ENCODE peak calls at places on chromosomes 6 and 20, in nine cellular contexts. One of them, this sample, is unnamed.
A peak's percentile ranks its signal among the peaks of the same experiment; 100 is the strongest.

GRCh38 chr20:64144144-64144912 is 19.9 kb upstream of the MYT1 start:
- DNase-seq in tibial artery: peak; percentile 19
- DNase-seq in stomach: no peak
- DNase-seq in breast epithelium: no peak
- DNase-seq in heart left ventricle: no peak
- DNase-seq in prostate gland: no peak
- DNase-seq in neural progenitor cell: no peak
- DNase-seq in A673: no peak
- DNase-seq in H9: no peak
- DNase-seq in this sample: no peak

GRCh38 chr6:150598401-150598800 is 1.3 kb upstream of the PLEKHG1 start:
- DNase-seq in tibial artery: no peak
- DNase-seq in stomach: no peak
- DNase-seq in breast epithelium: no peak
- DNase-seq in heart left ventricle: no peak
- DNase-seq in prostate gland: no peak
- DNase-seq in neural progenitor cell: no peak
- DNase-seq in A673: no peak
- DNase-seq in H9: no peak
- DNase-seq in this sample: no peak

GRCh38 chr6:149035806-149036205 is 281.7 kb upstream of the TAB2 start:
- DNase-seq in tibial artery: no peak
- DNase-seq in stomach: no peak
- DNase-seq in breast epithelium: no peak
- DNase-seq in heart left ventricle: no peak
- DNase-seq in prostate gland: no peak
- DNase-seq in neural progenitor cell: no peak
- DNase-seq in A673: no peak
- DNase-seq in H9: no peak
- DNase-seq in this sample: no peak

GRCh38 chr6:158548418-158549161 is 11.3 kb upstream of the TMEM181 start:
- DNase-seq in tibial artery: no peak
- DNase-seq in stomach: no peak
- DNase-seq in breast epithelium: peak; percentile 75
- DNase-seq in heart left ventricle: peak; percentile 16
- DNase-seq in prostate gland: no peak
- DNase-seq in neural progenitor cell: peak; percentile 41
- DNase-seq in A673: no peak
- DNase-seq in H9: peak; percentile 47
- DNase-seq in this sample: no peak

GRCh38 chr20:37339208-37339607 is 6.7 kb upstream of the SRC start:
- DNase-seq in tibial artery: no peak
- DNase-seq in stomach: no peak
- DNase-seq in breast epithelium: no peak
- DNase-seq in heart left ventricle: no peak
- DNase-seq in prostate gland: no peak
- DNase-seq in neural progenitor cell: no peak
- DNase-seq in A673: no peak
- DNase-seq in H9: no peak
- DNase-seq in this sample: peak; percentile 4

GRCh38 chr6:167851349-167851952 is 24.7 kb downstream of the AFDN start:
- DNase-seq in tibial artery: no peak
- DNase-seq in stomach: no peak
- DNase-seq in breast epithelium: no peak
- DNase-seq in heart left ventricle: no peak
- DNase-seq in prostate gland: no peak
- DNase-seq in neural progenitor cell: no peak
- DNase-seq in A673: peak; percentile 44
- DNase-seq in H9: no peak
- DNase-seq in this sample: no peak

GRCh38 chr6:43786664-43787329 is 16.8 kb downstream of the VEGFA start:
- DNase-seq in tibial artery: no peak
- DNase-seq in stomach: no peak
- DNase-seq in breast epithelium: no peak
- DNase-seq in heart left ventricle: no peak
- DNase-seq in prostate gland: no peak
- DNase-seq in neural progenitor cell: no peak
- DNase-seq in A673: no peak
- DNase-seq in H9: no peak
- DNase-seq in this sample: no peak

GRCh38 chr20:44886276-44886671 is 769 bp downstream of the YWHAB start:
- DNase-seq in tibial artery: no peak
- DNase-seq in stomach: no peak
- DNase-seq in breast epithelium: no peak
- DNase-seq in heart left ventricle: no peak
- DNase-seq in prostate gland: no peak
- DNase-seq in neural progenitor cell: no peak
- DNase-seq in A673: no peak
- DNase-seq in H9: no peak
- DNase-seq in this sample: no peak

GRCh38 chr6:1498491-1499113 is 109.2 kb downstream of the FOXF2 start:
- DNase-seq in tibial artery: no peak
- DNase-seq in stomach: no peak
- DNase-seq in breast epithelium: no peak
- DNase-seq in heart left ventricle: no peak
- DNase-seq in prostate gland: no peak
- DNase-seq in neural progenitor cell: no peak
- DNase-seq in A673: peak; percentile 7
- DNase-seq in H9: no peak
- DNase-seq in this sample: no peak

GRCh38 chr6:27669798-27670301 is 196.9 kb upstream of the ZNF184 start:
- DNase-seq in tibial artery: no peak
- DNase-seq in stomach: no peak
- DNase-seq in breast epithelium: no peak
- DNase-seq in heart left ventricle: no peak
- DNase-seq in prostate gland: no peak
- DNase-seq in neural progenitor cell: peak; percentile 50
- DNase-seq in A673: peak; percentile 23
- DNase-seq in H9: no peak
- DNase-seq in this sample: no peak

GRCh38 chr6:31142356-31142755 is 3.5 kb upstream of the PSORS1C2 start:
- DNase-seq in tibial artery: no peak
- DNase-seq in stomach: no peak
- DNase-seq in breast epithelium: no peak
- DNase-seq in heart left ventricle: no peak
- DNase-seq in prostate gland: no peak
- DNase-seq in neural progenitor cell: no peak
- DNase-seq in A673: no peak
- DNase-seq in H9: no peak
- DNase-seq in this sample: no peak

GRCh38 chr6:13574571-13575376 is at the start of gene SIRT5:
- DNase-seq in tibial artery: peak; percentile 90
- DNase-seq in stomach: peak; percentile 83
- DNase-seq in breast epithelium: peak; percentile 77
- DNase-seq in heart left ventricle: peak; percentile 90
- DNase-seq in prostate gland: peak; percentile 71
- DNase-seq in neural progenitor cell: peak; percentile 91
- DNase-seq in A673: peak; percentile 88
- DNase-seq in H9: peak; percentile 92
- DNase-seq in this sample: peak; percentile 92

GRCh38 chr6:139334791-139335446 is 39.5 kb downstream of the CITED2 start:
- DNase-seq in tibial artery: no peak
- DNase-seq in stomach: no peak
- DNase-seq in breast epithelium: no peak
- DNase-seq in heart left ventricle: no peak
- DNase-seq in prostate gland: no peak
- DNase-seq in neural progenitor cell: no peak
- DNase-seq in A673: peak; percentile 22
- DNase-seq in H9: no peak
- DNase-seq in this sample: no peak

GRCh38 chr6:140480852-140481251 is 1106.4 kb upstream of the CITED2 start:
- DNase-seq in tibial artery: peak; percentile 55
- DNase-seq in stomach: no peak
- DNase-seq in breast epithelium: no peak
- DNase-seq in heart left ventricle: no peak
- DNase-seq in prostate gland: no peak
- DNase-seq in neural progenitor cell: no peak
- DNase-seq in A673: no peak
- DNase-seq in H9: no peak
- DNase-seq in this sample: no peak

GRCh38 chr6:102571236-102571908 is 1177.9 kb downstream of the GRIK2 start:
- DNase-seq in tibial artery: no peak
- DNase-seq in stomach: no peak
- DNase-seq in breast epithelium: no peak
- DNase-seq in heart left ventricle: no peak
- DNase-seq in prostate gland: no peak
- DNase-seq in neural progenitor cell: no peak
- DNase-seq in A673: peak; percentile 33
- DNase-seq in H9: no peak
- DNase-seq in this sample: no peak

GRCh38 chr6:28658475-28659249 is 133.0 kb downstream of the GPX5 start:
- DNase-seq in tibial artery: no peak
- DNase-seq in stomach: no peak
- DNase-seq in breast epithelium: no peak
- DNase-seq in heart left ventricle: no peak
- DNase-seq in prostate gland: no peak
- DNase-seq in neural progenitor cell: peak; percentile 31
- DNase-seq in A673: no peak
- DNase-seq in H9: peak; percentile 36
- DNase-seq in this sample: no peak

GRCh38 chr6:33851959-33852358 is 48.2 kb upstream of the MLN start:
- DNase-seq in tibial artery: no peak
- DNase-seq in stomach: no peak
- DNase-seq in breast epithelium: no peak
- DNase-seq in heart left ventricle: no peak
- DNase-seq in prostate gland: no peak
- DNase-seq in neural progenitor cell: peak; percentile 60
- DNase-seq in A673: peak; percentile 33
- DNase-seq in H9: peak; percentile 94
- DNase-seq in this sample: no peak
- H3K27me3 ChIP-seq in tibial artery: no peaks in the 10 kb centered on the region
- H3K27me3 ChIP-seq in stomach: peaks cover 64% of the 10 kb centered on the region
- H3K27me3 ChIP-seq in breast epithelium: no peaks in the 10 kb centered on the region
- H3K27me3 ChIP-seq in heart left ventricle: peaks cover 29% of the 10 kb centered on the region
- H3K27me3 ChIP-seq in prostate gland: no peaks in the 10 kb centered on the region
- H3K27me3 ChIP-seq in neural progenitor cell: no peaks in the 10 kb centered on the region
- H3K27me3 ChIP-seq in A673: no peaks in the 10 kb centered on the region
- H3K27me3 ChIP-seq in H9: no peaks in the 10 kb centered on the region
- H3K27me3 ChIP-seq in this sample: peaks cover 70% of the 10 kb centered on the region

GRCh38 chr6:107405002-107405401 is 54.4 kb downstream of the PDSS2 start:
- DNase-seq in tibial artery: no peak
- DNase-seq in stomach: no peak
- DNase-seq in breast epithelium: no peak
- DNase-seq in heart left ventricle: no peak
- DNase-seq in prostate gland: no peak
- DNase-seq in neural progenitor cell: no peak
- DNase-seq in A673: no peak
- DNase-seq in H9: no peak
- DNase-seq in this sample: no peak

GRCh38 chr6:107400748-107401147 is 58.6 kb downstream of the PDSS2 start:
- DNase-seq in tibial artery: no peak
- DNase-seq in stomach: no peak
- DNase-seq in breast epithelium: no peak
- DNase-seq in heart left ventricle: no peak
- DNase-seq in prostate gland: no peak
- DNase-seq in neural progenitor cell: no peak
- DNase-seq in A673: no peak
- DNase-seq in H9: no peak
- DNase-seq in this sample: no peak

GRCh38 chr6:107399927-107400326 is 59.4 kb downstream of the PDSS2 start:
- DNase-seq in tibial artery: no peak
- DNase-seq in stomach: no peak
- DNase-seq in breast epithelium: no peak
- DNase-seq in heart left ventricle: no peak
- DNase-seq in prostate gland: no peak
- DNase-seq in neural progenitor cell: peak; percentile 36
- DNase-seq in A673: no peak
- DNase-seq in H9: no peak
- DNase-seq in this sample: no peak

GRCh38 chr6:107401573-107401972 is 57.8 kb downstream of the PDSS2 start:
- DNase-seq in tibial artery: no peak
- DNase-seq in stomach: no peak
- DNase-seq in breast epithelium: no peak
- DNase-seq in heart left ventricle: no peak
- DNase-seq in prostate gland: no peak
- DNase-seq in neural progenitor cell: no peak
- DNase-seq in A673: no peak
- DNase-seq in H9: no peak
- DNase-seq in this sample: no peak

DNA sequence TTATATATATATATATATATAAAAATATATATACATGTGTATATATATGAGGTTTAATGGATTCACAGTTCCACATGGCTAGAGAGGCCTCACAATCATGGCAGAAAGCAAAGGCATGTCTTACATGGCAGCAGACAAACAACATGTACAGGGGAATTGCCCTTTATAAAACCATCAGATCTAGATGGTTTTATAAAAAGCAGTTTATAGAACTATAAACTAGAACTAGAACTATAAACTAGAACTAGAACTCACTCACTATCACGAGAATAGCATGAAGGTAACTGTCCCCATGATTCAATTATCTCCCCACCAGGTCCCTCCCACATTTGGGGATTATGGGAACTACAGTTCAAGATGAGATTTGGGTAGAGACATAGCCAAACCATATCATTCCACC is 56.8 kb downstream of the PDSS2 start:
- DNase-seq in tibial artery: no peak
- DNase-seq in stomach: no peak
- DNase-seq in breast epithelium: no peak
- DNase-seq in heart left ventricle: no peak
- DNase-seq in prostate gland: no peak
- DNase-seq in neural progenitor cell: no peak
- DNase-seq in A673: no peak
- DNase-seq in H9: no peak
- DNase-seq in this sample: no peak
- H3K9me3 ChIP-seq in tibial artery: no peaks in the 10 kb centered on the region
- H3K9me3 ChIP-seq in stomach: peaks cover 3% of the 10 kb centered on the region
- H3K9me3 ChIP-seq in breast epithelium: peaks cover 19% of the 10 kb centered on the region
- H3K9me3 ChIP-seq in heart left ventricle: peaks cover 38% of the 10 kb centered on the region
- H3K9me3 ChIP-seq in prostate gland: no peaks in the 10 kb centered on the region
- H3K9me3 ChIP-seq in neural progenitor cell: no peaks in the 10 kb centered on the region
- H3K9me3 ChIP-seq in A673: peaks cover 9% of the 10 kb centered on the region
- H3K9me3 ChIP-seq in H9: no peaks in the 10 kb centered on the region
- H3K9me3 ChIP-seq in this sample: peaks cover 39% of the 10 kb centered on the region

GRCh38 chr20:32902456-32903420 is 44.0 kb downstream of the EFCAB8 start:
- DNase-seq in tibial artery: no peak
- DNase-seq in stomach: peak; percentile 60
- DNase-seq in breast epithelium: no peak
- DNase-seq in heart left ventricle: peak; percentile 75
- DNase-seq in prostate gland: peak; percentile 11
- DNase-seq in neural progenitor cell: peak; percentile 77
- DNase-seq in A673: peak; percentile 61
- DNase-seq in H9: peak; percentile 59
- DNase-seq in this sample: peak; percentile 39
- TF ChIP-seq CTCF in tibial artery: peak; percentile 72
- TF ChIP-seq CTCF in stomach: peak; percentile 88
- TF ChIP-seq CTCF in breast epithelium: peak; percentile 76
- TF ChIP-seq CTCF in heart left ventricle: peak; percentile 97
- TF ChIP-seq CTCF in prostate gland: peak; percentile 88
- TF ChIP-seq CTCF in neural progenitor cell: peak; percentile 98
- TF ChIP-seq CTCF in A673: peak; percentile 90
- TF ChIP-seq CTCF in H9: peak; percentile 99
- TF ChIP-seq CTCF in this sample: peak; percentile 93

GRCh38 chr6:109977791-109978173 is 329 bp upstream of the GPR6 start:
- DNase-seq in tibial artery: no peak
- DNase-seq in stomach: no peak
- DNase-seq in breast epithelium: no peak
- DNase-seq in heart left ventricle: no peak
- DNase-seq in prostate gland: no peak
- DNase-seq in neural progenitor cell: peak; percentile 64
- DNase-seq in A673: no peak
- DNase-seq in H9: peak; percentile 72
- DNase-seq in this sample: no peak
- H3K27me3 ChIP-seq in tibial artery: no peaks in the 10 kb centered on the region
- H3K27me3 ChIP-seq in stomach: peaks cover 60% of the 10 kb centered on the region
- H3K27me3 ChIP-seq in breast epithelium: peaks cover 50% of the 10 kb centered on the region
- H3K27me3 ChIP-seq in heart left ventricle: peaks cover 66% of the 10 kb centered on the region
- H3K27me3 ChIP-seq in prostate gland: peaks cover 24% of the 10 kb centered on the region
- H3K27me3 ChIP-seq in neural progenitor cell: peaks cover 90% of the 10 kb centered on the region
- H3K27me3 ChIP-seq in A673: peaks cover 94% of the 10 kb centered on the region
- H3K27me3 ChIP-seq in H9: peaks cover 2% of the 10 kb centered on the region
- H3K27me3 ChIP-seq in this sample: peaks cover 76% of the 10 kb centered on the region